ENCODE peak calls at places on chromosomes 6 and 20, in eight cellular contexts. F is tibial nerve, P is Peyer's patch, D is fibroblast of lung, T is IMR-90, H is psoas muscle, L is GM23248, C is HAP-1. E is an unnamed sample. For H3K4me1, the result is how much of the 10 kb centered on the place peaks cover.

GRCh38 chr6:12366732-12367131 is 76.6 kb downstream of the EDN1 start:
- DNase-seq in F (no peak), P (no peak), D (no peak), T (no peak), H (no peak), L (no peak), C (no peak), E (no peak)

GRCh38 chr6:887583-888235 is 194.8 kb upstream of the EXOC2 start:
- DNase-seq in F (no peak), P (no peak), D (no peak), T (no peak), H (no peak), L (no peak), C (no peak), E (no peak)

GRCh38 chr6:111583221-111583620 is 22.5 kb downstream of the TRAF3IP2 start:
- DNase-seq in F (no peak), P (no peak), D (no peak), T (no peak), H (no peak), L (no peak), C (no peak), E (no peak)

GRCh38 chr6:108921547-108922331 is 73.5 kb downstream of the ARMC2 start:
- DNase-seq in F (no peak), P (no peak), D (peak), T (peak), H (peak), L (peak), C (no peak), E (no peak)

GRCh38 chr6:16413399-16413798 is 175.0 kb downstream of the GMPR start:
- DNase-seq in F (no peak), P (no peak), D (no peak), T (peak), H (no peak), L (no peak), C (no peak), E (no peak)

GRCh38 chr20:63628246-63628975 is 1.5 kb upstream of the GMEB2 start:
- DNase-seq in F (no peak), P (peak), D (peak), T (peak), H (peak), L (peak), C (peak), E (peak)

GRCh38 chr20:38291582-38291918 is 12.4 kb upstream of the BPI start:
- DNase-seq in F (no peak), P (no peak), D (no peak), T (no peak), H (no peak), L (no peak), C (no peak), E (no peak)

GRCh38 chr6:45699663-45700062 is 316.0 kb downstream of the CLIC5 start:
- DNase-seq in F (no peak), P (no peak), D (no peak), T (no peak), H (no peak), L (no peak), C (peak), E (no peak)

GRCh38 chr6:33991610-33992009 is 154.3 kb downstream of the GRM4 start:
- DNase-seq in F (no peak), P (no peak), D (no peak), T (no peak), H (no peak), L (no peak), C (no peak), E (no peak)

GRCh38 chr20:47350181-47350550 is 6.3 kb downstream of the ZMYND8 start:
- DNase-seq in F (no peak), P (no peak), D (no peak), T (no peak), H (no peak), L (no peak), C (no peak), E (no peak)

GRCh38 chr20:47352332-47353223 is 3.9 kb downstream of the ZMYND8 start:
- DNase-seq in F (no peak), P (no peak), D (peak), T (no peak), H (no peak), L (no peak), C (peak), E (no peak)

GRCh38 chr20:47350691-47351545 is 5.6 kb downstream of the ZMYND8 start:
- DNase-seq in F (no peak), P (no peak), D (no peak), T (no peak), H (no peak), L (no peak), C (no peak), E (no peak)

GRCh38 chr20:47353224-47353696 is 3.2 kb downstream of the ZMYND8 start:
- DNase-seq in F (no peak), P (no peak), D (no peak), T (no peak), H (no peak), L (no peak), C (no peak), E (no peak)

GRCh38 chr20:47351643-47352331 is 4.7 kb downstream of the ZMYND8 start:
- DNase-seq in F (no peak), P (no peak), D (peak), T (no peak), H (no peak), L (no peak), C (no peak), E (no peak)
- H3K4me1 ChIP-seq in F (under half), P (half or more), D (under half), T (half or more), H (half or more), L (half or more), C (half or more), E (under half)

GRCh38 chr6:81820979-81821378 is 68.5 kb upstream of the TENT5A start:
- DNase-seq in F (no peak), P (no peak), D (peak), T (no peak), H (no peak), L (no peak), C (no peak), E (no peak)
- H3K4me1 ChIP-seq in F (under half), P (under half), D (under half), T (under half), H (under half), L (under half), C (under half), E (under half)

DNA sequence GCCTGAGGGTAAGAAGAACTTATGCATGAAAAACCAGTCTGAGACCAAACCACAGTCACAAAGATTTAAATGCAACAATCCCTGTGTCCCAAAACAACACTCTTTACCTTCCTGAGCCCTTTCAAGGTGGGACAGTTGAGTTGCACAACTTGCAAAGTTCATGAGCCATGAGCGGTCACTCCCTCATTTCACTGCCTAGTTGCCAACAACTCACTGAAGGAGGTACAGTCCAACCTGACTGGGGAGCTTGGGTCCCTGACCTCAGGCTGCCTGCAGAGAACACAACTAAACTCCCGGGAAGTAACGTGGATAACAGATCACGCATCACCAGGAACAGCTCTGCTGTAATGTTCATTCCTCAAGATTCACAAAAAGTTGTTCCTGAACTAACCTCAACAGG is 69.4 kb downstream of the MBOAT1 start:
- DNase-seq in F (no peak), P (no peak), D (no peak), T (no peak), H (no peak), L (no peak), C (no peak), E (no peak)
- H3K4me1 ChIP-seq in F (under half), P (under half), D (under half), T (under half), H (under half), L (under half), C (under half), E (under half)

GRCh38 chr6:158038291-158039177 is 56.9 kb downstream of the SYNJ2 start:
- DNase-seq in F (no peak), P (no peak), D (no peak), T (no peak), H (no peak), L (no peak), C (no peak), E (peak)
- H3K4me1 ChIP-seq in F (under half), P (under half), D (under half), T (under half), H (under half), L (under half), C (under half), E (under half)

GRCh38 chr6:35036828-35037095 is 104.4 kb downstream of the TCP11 start:
- DNase-seq in F (no peak), P (no peak), D (no peak), T (no peak), H (no peak), L (no peak), C (no peak), E (no peak)
- H3K4me1 ChIP-seq in F (under half), P (half or more), D (under half), T (under half), H (under half), L (under half), C (under half), E (under half)

GRCh38 chr20:44181611-44182010 is 5.4 kb downstream of the JPH2 start:
- DNase-seq in F (no peak), P (no peak), D (no peak), T (no peak), H (peak), L (no peak), C (no peak), E (no peak)
- H3K4me1 ChIP-seq in F (under half), P (under half), D (under half), T (under half), H (half or more), L (under half), C (under half), E (under half)

GRCh38 chr20:60250251-60250650 is 292.0 kb downstream of the CDH26 start:
- DNase-seq in F (no peak), P (no peak), D (no peak), T (peak), H (no peak), L (peak), C (no peak), E (no peak)
- H3K4me1 ChIP-seq in F (under half), P (under half), D (under half), T (under half), H (under half), L (under half), C (under half), E (under half)

DNA sequence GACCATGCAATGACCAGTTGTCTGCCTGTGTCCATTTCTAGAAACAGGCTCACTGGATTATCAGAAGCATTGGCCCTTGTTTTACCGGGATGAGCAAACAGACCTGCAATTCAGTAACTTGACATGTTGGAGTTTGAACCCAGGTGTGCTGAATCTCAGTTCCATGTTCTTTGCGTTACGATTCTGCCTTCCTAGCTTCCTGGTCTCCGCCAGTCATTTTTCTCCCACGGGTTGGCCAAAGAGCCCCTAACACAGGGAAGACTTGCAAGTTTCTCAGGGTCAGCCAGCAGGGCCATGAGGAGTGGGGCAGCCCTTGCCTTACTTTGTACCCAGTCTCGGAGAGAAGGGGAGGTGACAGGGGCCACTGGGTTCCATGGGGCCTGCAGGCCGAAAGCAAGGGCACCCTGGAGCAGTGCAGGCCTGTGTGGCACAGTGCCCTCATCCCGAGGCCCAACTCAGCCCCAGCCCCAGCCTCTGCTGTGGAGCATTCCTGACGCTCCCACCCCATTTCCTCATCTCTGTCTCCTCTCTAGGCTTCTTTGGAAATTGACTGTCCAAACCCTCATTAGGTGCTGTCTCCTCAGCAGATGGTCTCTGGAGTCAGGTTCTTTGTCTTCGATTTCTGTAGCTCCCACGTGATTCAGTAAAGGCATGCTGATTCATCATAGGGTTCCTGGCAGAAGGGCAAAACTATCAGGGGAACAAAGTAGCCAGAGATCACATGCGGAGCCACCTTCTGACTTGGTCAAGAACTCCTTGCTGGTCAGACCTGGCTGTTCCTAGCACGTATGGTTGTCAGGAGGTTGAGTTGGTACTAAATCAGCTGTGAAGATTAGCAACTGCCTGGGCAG is 23.6 kb downstream of the CDS2 start:
- DNase-seq in F (no peak), P (no peak), D (peak), T (peak), H (peak), L (peak), C (no peak), E (no peak)
- H3K4me1 ChIP-seq in F (under half), P (half or more), D (under half), T (under half), H (half or more), L (under half), C (under half), E (under half)

GRCh38 chr6:156782691-156783320 is 5.6 kb downstream of the ARID1B start:
- DNase-seq in F (no peak), P (no peak), D (peak), T (no peak), H (no peak), L (peak), C (no peak), E (no peak)
- H3K4me1 ChIP-seq in F (under half), P (under half), D (under half), T (under half), H (half or more), L (under half), C (under half), E (under half)

GRCh38 chr6:15296249-15296648 is 50.4 kb downstream of the JARID2 start:
- DNase-seq in F (no peak), P (no peak), D (no peak), T (no peak), H (no peak), L (no peak), C (no peak), E (no peak)
- H3K4me1 ChIP-seq in F (under half), P (under half), D (under half), T (under half), H (under half), L (under half), C (under half), E (under half)

E was measured in aorta.